ENCODE peak calls at places on chromosomes 6 and 20, in five cellular contexts. One of them, this sample, is unnamed.

GRCh38 chr20:32474967-32475819 is 109.9 kb downstream of the NOL4L start:
- DNase-seq in tibial nerve: peak
- DNase-seq in cardiac muscle cell: peak
- DNase-seq in AG04450: peak
- DNase-seq in CD4-positive, alpha-beta memory T cell: no peak
- DNase-seq in this sample: no peak

GRCh38 chr6:168437751-168438150 is 3.2 kb upstream of the SMOC2 start:
- DNase-seq in tibial nerve: no peak
- DNase-seq in cardiac muscle cell: no peak
- DNase-seq in AG04450: no peak
- DNase-seq in CD4-positive, alpha-beta memory T cell: no peak
- DNase-seq in this sample: no peak

GRCh38 chr6:42279966-42280629 is 62.4 kb upstream of the MRPS10 start:
- DNase-seq in tibial nerve: no peak
- DNase-seq in cardiac muscle cell: no peak
- DNase-seq in AG04450: no peak
- DNase-seq in CD4-positive, alpha-beta memory T cell: no peak
- DNase-seq in this sample: no peak

GRCh38 chr6:146997062-146997461 is 207.2 kb upstream of the STXBP5 start:
- DNase-seq in tibial nerve: no peak
- DNase-seq in cardiac muscle cell: no peak
- DNase-seq in AG04450: peak
- DNase-seq in CD4-positive, alpha-beta memory T cell: no peak
- DNase-seq in this sample: no peak

GRCh38 chr6:111993342-111993741 is 60.6 kb upstream of the CCN6 start:
- DNase-seq in tibial nerve: no peak
- DNase-seq in cardiac muscle cell: no peak
- DNase-seq in AG04450: no peak
- DNase-seq in CD4-positive, alpha-beta memory T cell: no peak
- DNase-seq in this sample: no peak

GRCh38 chr20:10218536-10219451 is at the start of gene SNAP25:
- DNase-seq in tibial nerve: no peak
- DNase-seq in cardiac muscle cell: peak
- DNase-seq in AG04450: peak
- DNase-seq in CD4-positive, alpha-beta memory T cell: peak
- DNase-seq in this sample: no peak

GRCh38 chr6:101398716-101399626 is 5.5 kb downstream of the GRIK2 start:
- DNase-seq in tibial nerve: no peak
- DNase-seq in cardiac muscle cell: no peak
- DNase-seq in AG04450: no peak
- DNase-seq in CD4-positive, alpha-beta memory T cell: no peak
- DNase-seq in this sample: no peak

GRCh38 chr6:14129572-14129971 is 12.0 kb downstream of the CD83 start:
- DNase-seq in tibial nerve: peak
- DNase-seq in cardiac muscle cell: peak
- DNase-seq in AG04450: peak
- DNase-seq in CD4-positive, alpha-beta memory T cell: no peak
- DNase-seq in this sample: no peak

GRCh38 chr6:43142101-43142500 is 29.0 kb upstream of the SRF start:
- DNase-seq in tibial nerve: no peak
- DNase-seq in cardiac muscle cell: no peak
- DNase-seq in AG04450: no peak
- DNase-seq in CD4-positive, alpha-beta memory T cell: no peak
- DNase-seq in this sample: no peak

GRCh38 chr6:159103396-159104162 is 58.8 kb upstream of the TAGAP start:
- DNase-seq in tibial nerve: no peak
- DNase-seq in cardiac muscle cell: no peak
- DNase-seq in AG04450: no peak
- DNase-seq in CD4-positive, alpha-beta memory T cell: no peak
- DNase-seq in this sample: no peak

GRCh38 chr6:20706293-20707165 is 172.3 kb downstream of the CDKAL1 start:
- DNase-seq in tibial nerve: no peak
- DNase-seq in cardiac muscle cell: no peak
- DNase-seq in AG04450: peak
- DNase-seq in CD4-positive, alpha-beta memory T cell: no peak
- DNase-seq in this sample: no peak

GRCh38 chr6:89970609-89971337 is 76.5 kb downstream of the GJA10 start:
- DNase-seq in tibial nerve: peak
- DNase-seq in cardiac muscle cell: peak
- DNase-seq in AG04450: no peak
- DNase-seq in CD4-positive, alpha-beta memory T cell: no peak
- DNase-seq in this sample: no peak

GRCh38 chr6:122286512-122286911 is 112.9 kb upstream of the HSF2 start:
- DNase-seq in tibial nerve: no peak
- DNase-seq in cardiac muscle cell: no peak
- DNase-seq in AG04450: no peak
- DNase-seq in CD4-positive, alpha-beta memory T cell: no peak
- DNase-seq in this sample: no peak

GRCh38 chr20:56403465-56403864 is 8.6 kb upstream of the CASS4 start:
- DNase-seq in tibial nerve: no peak
- DNase-seq in cardiac muscle cell: no peak
- DNase-seq in AG04450: no peak
- DNase-seq in CD4-positive, alpha-beta memory T cell: no peak
- DNase-seq in this sample: no peak

GRCh38 chr6:38695227-38695900 is 7.6 kb downstream of the GLO1 start:
- DNase-seq in tibial nerve: no peak
- DNase-seq in cardiac muscle cell: no peak
- DNase-seq in AG04450: no peak
- DNase-seq in CD4-positive, alpha-beta memory T cell: no peak
- DNase-seq in this sample: no peak

GRCh38 chr6:28771401-28772267 is 152.2 kb downstream of the TRIM27 start:
- DNase-seq in tibial nerve: no peak
- DNase-seq in cardiac muscle cell: peak
- DNase-seq in AG04450: no peak
- DNase-seq in CD4-positive, alpha-beta memory T cell: no peak
- DNase-seq in this sample: no peak

GRCh38 chr6:50278663-50279062 is 228.9 kb upstream of the DEFB112 start:
- DNase-seq in tibial nerve: no peak
- DNase-seq in cardiac muscle cell: no peak
- DNase-seq in AG04450: no peak
- DNase-seq in CD4-positive, alpha-beta memory T cell: no peak
- DNase-seq in this sample: no peak

GRCh38 chr6:42259841-42260395 is 42.3 kb upstream of the MRPS10 start:
- DNase-seq in tibial nerve: no peak
- DNase-seq in cardiac muscle cell: no peak
- DNase-seq in AG04450: no peak
- DNase-seq in CD4-positive, alpha-beta memory T cell: no peak
- DNase-seq in this sample: no peak

GRCh38 chr6:79536615-79536968 is 638 bp downstream of the LCA5 start:
- DNase-seq in tibial nerve: peak
- DNase-seq in cardiac muscle cell: no peak
- DNase-seq in AG04450: no peak
- DNase-seq in CD4-positive, alpha-beta memory T cell: no peak
- DNase-seq in this sample: no peak

GRCh38 chr6:127069659-127070279 is 48.7 kb upstream of the RSPO3 start:
- DNase-seq in tibial nerve: no peak
- DNase-seq in cardiac muscle cell: peak
- DNase-seq in AG04450: no peak
- DNase-seq in CD4-positive, alpha-beta memory T cell: no peak
- DNase-seq in this sample: no peak

GRCh38 chr6:144895890-144896289 is 610.8 kb downstream of the UTRN start:
- DNase-seq in tibial nerve: no peak
- DNase-seq in cardiac muscle cell: no peak
- DNase-seq in AG04450: no peak
- DNase-seq in CD4-positive, alpha-beta memory T cell: no peak
- DNase-seq in this sample: no peak

GRCh38 chr6:151071295-151071694 is 168.5 kb upstream of the AKAP12 start:
- DNase-seq in tibial nerve: peak
- DNase-seq in cardiac muscle cell: peak
- DNase-seq in AG04450: peak
- DNase-seq in CD4-positive, alpha-beta memory T cell: no peak
- DNase-seq in this sample: no peak

DNA sequence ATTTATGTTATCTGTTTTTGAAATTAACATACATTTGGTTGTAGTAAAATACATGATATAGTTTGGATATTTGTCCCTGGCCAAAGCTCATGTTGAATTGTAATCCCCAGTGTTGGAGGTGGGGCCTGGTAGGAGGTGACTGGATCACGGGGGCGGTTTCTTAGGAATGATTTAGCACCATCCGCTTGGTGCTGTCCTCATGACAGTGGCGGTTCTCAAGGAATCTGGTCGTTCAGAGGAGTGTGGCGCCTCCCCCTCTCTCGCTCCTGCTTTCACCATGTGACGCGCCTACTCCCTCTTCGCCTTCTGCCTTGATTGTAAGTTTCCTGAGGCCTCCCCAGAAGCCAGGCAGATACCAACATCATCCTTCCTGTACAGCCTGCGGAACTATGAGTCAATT is 29.0 kb downstream of the CTCFL start:
- DNase-seq in tibial nerve: no peak
- DNase-seq in cardiac muscle cell: no peak
- DNase-seq in AG04450: no peak
- DNase-seq in CD4-positive, alpha-beta memory T cell: no peak
- DNase-seq in this sample: no peak
- H3K27ac ChIP-seq in tibial nerve: no peak
- H3K27ac ChIP-seq in cardiac muscle cell: no peak
- H3K27ac ChIP-seq in AG04450: no peak
- H3K27ac ChIP-seq in CD4-positive, alpha-beta memory T cell: no peak
- H3K27ac ChIP-seq in this sample: no peak

GRCh38 chr20:3775457-3775856 is 5.8 kb downstream of the SPEF1 start:
- DNase-seq in tibial nerve: no peak
- DNase-seq in cardiac muscle cell: no peak
- DNase-seq in AG04450: no peak
- DNase-seq in CD4-positive, alpha-beta memory T cell: no peak
- DNase-seq in this sample: no peak
- H3K27ac ChIP-seq in tibial nerve: no peak
- H3K27ac ChIP-seq in cardiac muscle cell: no peak
- H3K27ac ChIP-seq in AG04450: no peak
- H3K27ac ChIP-seq in CD4-positive, alpha-beta memory T cell: no peak
- H3K27ac ChIP-seq in this sample: no peak

GRCh38 chr6:341914-342831 is 49.4 kb upstream of the IRF4 start:
- DNase-seq in tibial nerve: no peak
- DNase-seq in cardiac muscle cell: no peak
- DNase-seq in AG04450: no peak
- DNase-seq in CD4-positive, alpha-beta memory T cell: no peak
- DNase-seq in this sample: no peak
- H3K27ac ChIP-seq in tibial nerve: no peak
- H3K27ac ChIP-seq in cardiac muscle cell: no peak
- H3K27ac ChIP-seq in AG04450: no peak
- H3K27ac ChIP-seq in CD4-positive, alpha-beta memory T cell: no peak
- H3K27ac ChIP-seq in this sample: no peak

DNA sequence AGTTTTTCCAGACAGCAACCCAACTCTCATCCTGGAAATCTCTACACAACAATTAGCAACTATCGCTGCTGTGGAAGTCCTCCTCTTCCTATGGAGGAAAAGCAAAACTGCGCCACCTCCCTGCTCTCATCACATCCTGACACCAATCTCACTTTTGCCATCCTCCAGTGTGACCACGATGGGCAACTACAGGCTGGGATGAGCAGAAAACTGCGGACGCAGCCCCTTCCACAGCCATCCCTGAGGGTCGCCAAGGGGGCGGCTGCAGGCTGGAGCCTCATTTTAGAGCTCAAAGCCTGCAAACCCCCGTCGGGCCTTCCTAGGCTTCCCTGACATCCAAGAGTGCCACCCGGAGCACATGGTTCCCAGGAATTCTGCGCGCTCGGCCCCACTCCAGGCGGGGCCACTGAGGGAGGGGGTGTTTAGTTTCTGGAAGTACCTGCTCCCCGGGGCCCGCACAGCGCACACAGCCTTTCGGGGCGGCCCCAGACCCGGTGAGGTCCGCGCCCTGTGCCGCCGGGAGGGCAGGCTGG is 1.2 kb downstream of the TCFL5 start:
- DNase-seq in tibial nerve: no peak
- DNase-seq in cardiac muscle cell: no peak
- DNase-seq in AG04450: no peak
- DNase-seq in CD4-positive, alpha-beta memory T cell: no peak
- DNase-seq in this sample: no peak
- H3K27ac ChIP-seq in tibial nerve: no peak
- H3K27ac ChIP-seq in cardiac muscle cell: no peak
- H3K27ac ChIP-seq in AG04450: no peak
- H3K27ac ChIP-seq in CD4-positive, alpha-beta memory T cell: no peak
- H3K27ac ChIP-seq in this sample: no peak